ENCODE peak calls at places on chromosome 7, in nine cellular contexts. K, A, C, W, F, D, L, B and G are unnamed samples.

GRCh38 chr7:141452911-141453310 is 98.3 kb upstream of the AGK start:
- DNase-seq in K (no peak), A (no peak), C (no peak), W (no peak), F (no peak), D (no peak), L (no peak), B (no peak), G (no peak)

GRCh38 chr7:113045379-113045778 is 41.2 kb downstream of the GPR85 start:
- DNase-seq in K (no peak), A (no peak), C (no peak), W (no peak), F (no peak), D (no peak), L (no peak), B (no peak), G (no peak)

GRCh38 chr7:99339595-99339994 is 13.9 kb downstream of the ARPC1A start:
- DNase-seq in K (no peak), A (no peak), C (no peak), W (no peak), F (no peak), D (no peak), L (no peak), B (no peak), G (no peak)

GRCh38 chr7:17007841-17008240 is 126.1 kb upstream of the AGR3 start:
- DNase-seq in K (no peak), A (no peak), C (no peak), W (no peak), F (no peak), D (no peak), L (no peak), B (no peak), G (no peak)

GRCh38 chr7:14045651-14046050 is 56.2 kb upstream of the ETV1 start:
- DNase-seq in K (no peak), A (no peak), C (no peak), W (no peak), F (no peak), D (no peak), L (no peak), B (no peak), G (no peak)

GRCh38 chr7:143882611-143883078 is 19.3 kb downstream of the TCAF1 start:
- DNase-seq in K (peak; percentile 77), A (peak; percentile 93), C (peak; percentile 83), W (no peak), F (no peak), D (no peak), L (peak; percentile 81), B (peak; percentile 64), G (no peak)

GRCh38 chr7:54705436-54705835 is 53.6 kb downstream of the SEC61G start:
- DNase-seq in K (peak; percentile 32), A (no peak), C (no peak), W (no peak), F (no peak), D (no peak), L (no peak), B (no peak), G (peak; percentile 45)

GRCh38 chr7:106064329-106064728 is 47.8 kb downstream of the SYPL1 start:
- DNase-seq in K (no peak), A (no peak), C (no peak), W (no peak), F (peak; percentile 14), D (no peak), L (no peak), B (peak; percentile 15), G (no peak)

GRCh38 chr7:84100866-84101265 is 93.7 kb downstream of the SEMA3A start:
- DNase-seq in K (no peak), A (no peak), C (no peak), W (no peak), F (no peak), D (no peak), L (no peak), B (no peak), G (no peak)

GRCh38 chr7:98418636-98419315 is 17.9 kb upstream of the BAIAP2L1 start:
- DNase-seq in K (peak; percentile 92), A (no peak), C (no peak), W (no peak), F (no peak), D (no peak), L (no peak), B (no peak), G (peak; percentile 90)

GRCh38 chr7:108016841-108017775 is 14.1 kb upstream of the LAMB1 start:
- DNase-seq in K (no peak), A (peak; percentile 29), C (no peak), W (no peak), F (no peak), D (no peak), L (no peak), B (no peak), G (no peak)

GRCh38 chr7:47256016-47256415 is 325.9 kb downstream of the TNS3 start:
- DNase-seq in K (no peak), A (no peak), C (no peak), W (no peak), F (no peak), D (no peak), L (no peak), B (no peak), G (no peak)

GRCh38 chr7:46725838-46726237 is 804.8 kb upstream of the IGFBP3 start:
- DNase-seq in K (no peak), A (no peak), C (no peak), W (no peak), F (no peak), D (no peak), L (no peak), B (no peak), G (peak; percentile 13)

GRCh38 chr7:149799397-149800168 is 26.2 kb upstream of the ZNF467 start:
- DNase-seq in K (peak; percentile 18), A (peak; percentile 73), C (peak; percentile 73), W (no peak), F (no peak), D (no peak), L (no peak), B (no peak), G (no peak)

GRCh38 chr7:71278301-71278700 is 146.4 kb downstream of the GALNT17 start:
- DNase-seq in K (no peak), A (no peak), C (no peak), W (no peak), F (no peak), D (no peak), L (no peak), B (no peak), G (no peak)

GRCh38 chr7:149717481-149717880 is 55.9 kb downstream of the ZNF467 start:
- DNase-seq in K (no peak), A (no peak), C (no peak), W (no peak), F (no peak), D (no peak), L (no peak), B (no peak), G (no peak)

GRCh38 chr7:140440593-140440992 is 36.7 kb downstream of the RAB19 start:
- DNase-seq in K (no peak), A (no peak), C (no peak), W (no peak), F (no peak), D (no peak), L (no peak), B (no peak), G (no peak)

GRCh38 chr7:115019882-115020605 is 98.2 kb downstream of the MDFIC start:
- DNase-seq in K (no peak), A (no peak), C (no peak), W (no peak), F (no peak), D (no peak), L (no peak), B (no peak), G (no peak)

DNA sequence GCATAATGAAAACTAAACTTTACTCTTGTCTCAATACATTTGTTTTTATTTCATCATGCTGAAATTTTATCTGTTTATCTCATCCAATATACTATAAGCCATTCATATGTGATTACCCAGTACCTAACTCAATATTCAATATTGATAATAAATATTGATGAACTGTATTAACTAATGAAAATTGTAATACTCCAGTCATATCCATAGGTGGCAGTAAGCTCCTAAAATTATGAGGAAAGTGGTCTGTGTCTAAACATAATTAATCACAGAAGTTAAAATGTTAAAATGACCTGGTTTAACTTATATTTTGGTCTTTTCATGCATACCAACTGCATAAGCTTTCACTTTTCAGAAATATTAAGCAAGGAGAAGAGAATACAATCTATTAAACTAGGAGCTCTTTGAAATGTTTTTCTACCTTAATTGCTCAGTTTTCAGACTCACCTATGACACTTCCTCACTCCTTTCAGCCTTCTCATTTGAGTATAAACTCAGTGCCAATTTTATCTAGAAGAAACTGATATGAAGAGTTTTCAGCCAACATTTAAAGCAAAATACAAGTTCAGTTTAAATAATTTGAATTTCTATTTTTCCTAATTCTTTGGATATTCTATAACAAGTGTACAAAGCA is 30.5 kb upstream of the VWDE start:
- DNase-seq in K (no peak), A (no peak), C (no peak), W (no peak), F (no peak), D (no peak), L (no peak), B (no peak), G (no peak)
- TF ChIP-seq CTCF in K (peak; percentile 15), A (no peak), C (peak; percentile 65), W (peak; percentile 33), F (no peak), D (no peak), L (no peak), B (no peak), G (peak; percentile 59)

DNA sequence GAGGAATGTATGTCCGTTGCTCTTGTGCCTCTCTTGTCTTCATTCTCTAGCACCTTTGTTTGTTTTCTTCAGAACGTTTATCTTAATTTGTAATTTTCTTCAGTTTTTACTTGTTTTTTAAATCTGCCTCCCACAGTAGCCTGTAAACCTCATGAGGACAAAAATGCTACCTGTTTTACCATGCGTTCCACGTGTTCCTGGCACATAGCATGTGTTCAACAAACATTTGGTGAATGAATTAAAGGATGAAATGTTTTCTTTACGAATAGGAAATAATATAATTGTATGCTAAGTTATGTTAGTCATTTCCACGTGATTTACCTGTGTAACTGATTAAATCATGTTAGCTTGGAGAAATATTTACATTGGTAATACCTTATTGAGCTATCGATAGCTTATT is 2.2 kb downstream of the RBM33 start:
- DNase-seq in K (no peak), A (no peak), C (no peak), W (no peak), F (no peak), D (no peak), L (no peak), B (no peak), G (no peak)
- H3K4me3 ChIP-seq in K (peak overlapping the region; percentile 94), A (no peak overlapping the region), C (peak overlapping the region; percentile 92), W (peak overlapping the region; percentile 98), F (no peak overlapping the region), D (no peak overlapping the region), L (no peak overlapping the region), B (no peak overlapping the region), G (no peak overlapping the region)

GRCh38 chr7:29840701-29841100 is 34.4 kb downstream of the WIPF3 start:
- DNase-seq in K (no peak), A (no peak), C (no peak), W (no peak), F (no peak), D (no peak), L (no peak), B (no peak), G (no peak)
- TF ChIP-seq CTCF in K (no peak), A (no peak), C (peak; percentile 26), W (no peak), F (no peak), D (no peak), L (no peak), B (no peak), G (no peak)

DNA sequence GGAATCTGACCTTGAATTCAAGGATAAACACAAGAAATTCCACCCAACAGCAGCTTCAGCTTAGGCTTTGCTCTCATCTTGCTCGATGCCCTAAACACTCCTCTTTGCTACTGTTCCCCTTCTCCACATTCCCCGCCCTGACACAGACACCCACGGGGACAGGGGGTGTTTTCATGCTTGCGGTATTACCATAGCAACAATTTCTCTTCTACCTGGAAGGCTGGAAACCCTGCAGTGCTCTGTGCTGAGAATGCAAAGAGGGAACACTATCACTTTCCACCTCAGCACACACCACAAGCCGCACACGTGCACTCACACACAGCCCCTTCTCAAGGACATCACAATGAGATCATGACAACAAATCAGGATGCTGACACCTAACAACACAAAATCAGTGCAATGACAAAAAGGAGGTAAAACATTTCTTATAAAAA is 81.5 kb downstream of the RNF216 start:
- DNase-seq in K (no peak), A (no peak), C (peak; percentile 25), W (peak; percentile 73), F (no peak), D (no peak), L (no peak), B (no peak), G (no peak)
- H3K4me3 ChIP-seq in K (no peak overlapping the region), A (no peak overlapping the region), C (no peak overlapping the region), W (no peak overlapping the region), F (no peak overlapping the region), D (no peak overlapping the region), L (no peak overlapping the region), B (no peak overlapping the region), G (no peak overlapping the region)